ENCODE peak calls at places on chromosomes 3 and 15, in five cellular contexts. One of them, this sample, is unnamed.

GRCh38 chr3:14077310-14077709 is 47.4 kb downstream of the CHCHD4 start:
- DNase-seq in SK-N-SH: no peak
- DNase-seq in GM23248: peak; percentile 8
- DNase-seq in GM23338: no peak
- DNase-seq in HCT116: no peak
- DNase-seq in this sample: peak; percentile 15

GRCh38 chr3:111392911-111393351 is 149.1 kb upstream of the CD96 start:
- DNase-seq in SK-N-SH: no peak
- DNase-seq in GM23248: no peak
- DNase-seq in GM23338: peak; percentile 11
- DNase-seq in HCT116: peak; percentile 12
- DNase-seq in this sample: peak; percentile 55

GRCh38 chr3:194730369-194730768 is 44.7 kb downstream of the FAM43A start:
- DNase-seq in SK-N-SH: no peak
- DNase-seq in GM23248: peak; percentile 10
- DNase-seq in GM23338: peak; percentile 34
- DNase-seq in HCT116: no peak
- DNase-seq in this sample: no peak

GRCh38 chr3:15629860-15630597 is 28.5 kb downstream of the BTD start:
- DNase-seq in SK-N-SH: peak; percentile 76
- DNase-seq in GM23248: peak; percentile 96
- DNase-seq in GM23338: peak; percentile 92
- DNase-seq in HCT116: peak; percentile 70
- DNase-seq in this sample: peak; percentile 92

GRCh38 chr3:31550452-31551251 is 17.9 kb downstream of the STT3B start:
- DNase-seq in SK-N-SH: peak; percentile 43
- DNase-seq in GM23248: peak; percentile 57
- DNase-seq in GM23338: peak; percentile 51
- DNase-seq in HCT116: no peak
- DNase-seq in this sample: peak; percentile 64

GRCh38 chr15:101536166-101536874 is 46.8 kb upstream of the PCSK6 start:
- DNase-seq in SK-N-SH: peak; percentile 12
- DNase-seq in GM23248: no peak
- DNase-seq in GM23338: no peak
- DNase-seq in HCT116: no peak
- DNase-seq in this sample: no peak

GRCh38 chr3:66667284-66667683 is 166.5 kb upstream of the LRIG1 start:
- DNase-seq in SK-N-SH: no peak
- DNase-seq in GM23248: no peak
- DNase-seq in GM23338: no peak
- DNase-seq in HCT116: no peak
- DNase-seq in this sample: no peak

GRCh38 chr3:163328680-163329079 is 1749.6 kb downstream of the SI start:
- DNase-seq in SK-N-SH: no peak
- DNase-seq in GM23248: no peak
- DNase-seq in GM23338: peak; percentile 77
- DNase-seq in HCT116: no peak
- DNase-seq in this sample: no peak

GRCh38 chr3:31384117-31384516 is 148.6 kb upstream of the STT3B start:
- DNase-seq in SK-N-SH: no peak
- DNase-seq in GM23248: peak; percentile 17
- DNase-seq in GM23338: no peak
- DNase-seq in HCT116: no peak
- DNase-seq in this sample: no peak

GRCh38 chr3:173553635-173554280 is 156.2 kb downstream of the NLGN1 start:
- DNase-seq in SK-N-SH: peak; percentile 26
- DNase-seq in GM23248: peak; percentile 77
- DNase-seq in GM23338: peak; percentile 81
- DNase-seq in HCT116: peak; percentile 31
- DNase-seq in this sample: peak; percentile 61

GRCh38 chr3:72769758-72770540 is 78.3 kb downstream of the SHQ1 start:
- DNase-seq in SK-N-SH: peak; percentile 57
- DNase-seq in GM23248: no peak
- DNase-seq in GM23338: no peak
- DNase-seq in HCT116: no peak
- DNase-seq in this sample: no peak

GRCh38 chr3:39132096-39133092 is 21.0 kb downstream of the CSRNP1 start:
- DNase-seq in SK-N-SH: no peak
- DNase-seq in GM23248: no peak
- DNase-seq in GM23338: no peak
- DNase-seq in HCT116: no peak
- DNase-seq in this sample: peak; percentile 71

GRCh38 chr3:166456291-166456690 is 619.1 kb upstream of the BCHE start:
- DNase-seq in SK-N-SH: no peak
- DNase-seq in GM23248: no peak
- DNase-seq in GM23338: no peak
- DNase-seq in HCT116: no peak
- DNase-seq in this sample: peak; percentile 67

GRCh38 chr3:139455855-139456254 is 20.5 kb downstream of the RBP2 start:
- DNase-seq in SK-N-SH: peak; percentile 26
- DNase-seq in GM23248: peak; percentile 16
- DNase-seq in GM23338: peak; percentile 70
- DNase-seq in HCT116: no peak
- DNase-seq in this sample: peak; percentile 21

GRCh38 chr3:135688003-135688402 is 277.5 kb upstream of the PPP2R3A start:
- DNase-seq in SK-N-SH: no peak
- DNase-seq in GM23248: no peak
- DNase-seq in GM23338: no peak
- DNase-seq in HCT116: no peak
- DNase-seq in this sample: no peak

GRCh38 chr3:179606534-179607085 is 2.0 kb downstream of the NDUFB5 start:
- DNase-seq in SK-N-SH: no peak
- DNase-seq in GM23248: no peak
- DNase-seq in GM23338: no peak
- DNase-seq in HCT116: no peak
- DNase-seq in this sample: no peak

GRCh38 chr3:149646181-149646766 is 11.6 kb downstream of the WWTR1 start:
- DNase-seq in SK-N-SH: no peak
- DNase-seq in GM23248: peak; percentile 85
- DNase-seq in GM23338: no peak
- DNase-seq in HCT116: peak; percentile 47
- DNase-seq in this sample: peak; percentile 89

GRCh38 chr3:78741066-78741645 is 1026.6 kb downstream of the ROBO1 start:
- DNase-seq in SK-N-SH: no peak
- DNase-seq in GM23248: no peak
- DNase-seq in GM23338: peak; percentile 57
- DNase-seq in HCT116: no peak
- DNase-seq in this sample: peak; percentile 62

GRCh38 chr3:45528429-45528828 is 66.1 kb upstream of the LIMD1 start:
- DNase-seq in SK-N-SH: no peak
- DNase-seq in GM23248: peak; percentile 82
- DNase-seq in GM23338: no peak
- DNase-seq in HCT116: no peak
- DNase-seq in this sample: peak; percentile 45

GRCh38 chr3:68306571-68306970 is 625.8 kb downstream of the TAFA4 start:
- DNase-seq in SK-N-SH: no peak
- DNase-seq in GM23248: peak; percentile 5
- DNase-seq in GM23338: peak; percentile 75
- DNase-seq in HCT116: no peak
- DNase-seq in this sample: peak; percentile 3

GRCh38 chr3:114377426-114377825 is 83.6 kb downstream of the TIGIT start:
- DNase-seq in SK-N-SH: no peak
- DNase-seq in GM23248: no peak
- DNase-seq in GM23338: no peak
- DNase-seq in HCT116: no peak
- DNase-seq in this sample: no peak

GRCh38 chr3:51715231-51716058 is 8.6 kb downstream of the GRM2 start:
- DNase-seq in SK-N-SH: peak; percentile 14
- DNase-seq in GM23248: no peak
- DNase-seq in GM23338: no peak
- DNase-seq in HCT116: no peak
- DNase-seq in this sample: no peak

GRCh38 chr15:72591361-72591760 is 63.1 kb upstream of the GOLGA6B start:
- DNase-seq in SK-N-SH: no peak
- DNase-seq in GM23248: peak; percentile 52
- DNase-seq in GM23338: no peak
- DNase-seq in HCT116: no peak
- DNase-seq in this sample: no peak

GRCh38 chr15:101533371-101534140 is 44.0 kb upstream of the PCSK6 start:
- DNase-seq in SK-N-SH: no peak
- DNase-seq in GM23248: no peak
- DNase-seq in GM23338: no peak
- DNase-seq in HCT116: no peak
- DNase-seq in this sample: no peak

DNA sequence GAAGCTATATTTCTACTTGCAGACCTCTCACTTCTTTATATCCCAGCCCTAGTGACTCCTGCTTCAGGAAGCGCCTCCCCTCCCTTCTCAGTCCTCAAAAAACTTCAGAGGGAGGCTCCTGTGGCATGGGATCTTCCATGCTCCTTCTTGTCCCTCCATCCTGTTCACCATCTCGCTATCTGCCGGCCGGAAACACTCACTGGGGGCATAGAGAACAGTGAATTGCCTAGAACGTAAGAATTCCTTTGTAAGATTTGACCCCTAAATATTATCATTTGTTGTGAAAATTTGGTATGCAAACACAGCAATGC is 218.6 kb upstream of the ATP10A start:
- DNase-seq in SK-N-SH: peak; percentile 15
- DNase-seq in GM23248: no peak
- DNase-seq in GM23338: peak; percentile 28
- DNase-seq in HCT116: no peak
- DNase-seq in this sample: no peak
- H3K4me2 ChIP-seq in SK-N-SH: peak overlapping the region; percentile 41
- H3K4me2 ChIP-seq in GM23248: peak overlapping the region; percentile 45
- H3K4me2 ChIP-seq in GM23338: peak overlapping the region; percentile 55
- H3K4me2 ChIP-seq in HCT116: no peak overlapping the region
- H3K4me2 ChIP-seq in this sample: peak overlapping the region; percentile 12

GRCh38 chr15:29123171-29123570 is 146.5 kb downstream of the NSMCE3 start:
- DNase-seq in SK-N-SH: no peak
- DNase-seq in GM23248: no peak
- DNase-seq in GM23338: no peak
- DNase-seq in HCT116: no peak
- DNase-seq in this sample: no peak

GRCh38 chr15:29123991-29124390 is 145.6 kb downstream of the NSMCE3 start:
- DNase-seq in SK-N-SH: no peak
- DNase-seq in GM23248: no peak
- DNase-seq in GM23338: no peak
- DNase-seq in HCT116: no peak
- DNase-seq in this sample: no peak

GRCh38 chr15:29121369-29121656 is 148.3 kb downstream of the NSMCE3 start:
- DNase-seq in SK-N-SH: no peak
- DNase-seq in GM23248: no peak
- DNase-seq in GM23338: no peak
- DNase-seq in HCT116: no peak
- DNase-seq in this sample: no peak

GRCh38 chr15:29121907-29122306 is 147.7 kb downstream of the NSMCE3 start:
- DNase-seq in SK-N-SH: no peak
- DNase-seq in GM23248: no peak
- DNase-seq in GM23338: no peak
- DNase-seq in HCT116: no peak
- DNase-seq in this sample: no peak

GRCh38 chr15:29122506-29122905 is 147.1 kb downstream of the NSMCE3 start:
- DNase-seq in SK-N-SH: no peak
- DNase-seq in GM23248: no peak
- DNase-seq in GM23338: no peak
- DNase-seq in HCT116: no peak
- DNase-seq in this sample: no peak
- TF ChIP-seq EZH2phosphoT487 in SK-N-SH: no peak
- TF ChIP-seq EZH2phosphoT487 in GM23248: no peak
- TF ChIP-seq EZH2phosphoT487 in GM23338: no peak
- TF ChIP-seq EZH2phosphoT487 in HCT116: no peak
- TF ChIP-seq EZH2phosphoT487 in this sample: no peak

GRCh38 chr3:108215876-108216275 is 6.3 kb downstream of the IFT57 start:
- DNase-seq in SK-N-SH: no peak
- DNase-seq in GM23248: no peak
- DNase-seq in GM23338: no peak
- DNase-seq in HCT116: no peak
- DNase-seq in this sample: no peak
- H3K4me2 ChIP-seq in SK-N-SH: no peak overlapping the region
- H3K4me2 ChIP-seq in GM23248: no peak overlapping the region
- H3K4me2 ChIP-seq in GM23338: no peak overlapping the region
- H3K4me2 ChIP-seq in HCT116: no peak overlapping the region
- H3K4me2 ChIP-seq in this sample: no peak overlapping the region

GRCh38 chr3:127887321-127887720 is 27.7 kb upstream of the KBTBD12 start:
- DNase-seq in SK-N-SH: no peak
- DNase-seq in GM23248: peak; percentile 43
- DNase-seq in GM23338: no peak
- DNase-seq in HCT116: no peak
- DNase-seq in this sample: peak; percentile 42
- TF ChIP-seq EZH2phosphoT487 in SK-N-SH: no peak
- TF ChIP-seq EZH2phosphoT487 in GM23248: no peak
- TF ChIP-seq EZH2phosphoT487 in GM23338: no peak
- TF ChIP-seq EZH2phosphoT487 in HCT116: no peak
- TF ChIP-seq EZH2phosphoT487 in this sample: no peak

DNA sequence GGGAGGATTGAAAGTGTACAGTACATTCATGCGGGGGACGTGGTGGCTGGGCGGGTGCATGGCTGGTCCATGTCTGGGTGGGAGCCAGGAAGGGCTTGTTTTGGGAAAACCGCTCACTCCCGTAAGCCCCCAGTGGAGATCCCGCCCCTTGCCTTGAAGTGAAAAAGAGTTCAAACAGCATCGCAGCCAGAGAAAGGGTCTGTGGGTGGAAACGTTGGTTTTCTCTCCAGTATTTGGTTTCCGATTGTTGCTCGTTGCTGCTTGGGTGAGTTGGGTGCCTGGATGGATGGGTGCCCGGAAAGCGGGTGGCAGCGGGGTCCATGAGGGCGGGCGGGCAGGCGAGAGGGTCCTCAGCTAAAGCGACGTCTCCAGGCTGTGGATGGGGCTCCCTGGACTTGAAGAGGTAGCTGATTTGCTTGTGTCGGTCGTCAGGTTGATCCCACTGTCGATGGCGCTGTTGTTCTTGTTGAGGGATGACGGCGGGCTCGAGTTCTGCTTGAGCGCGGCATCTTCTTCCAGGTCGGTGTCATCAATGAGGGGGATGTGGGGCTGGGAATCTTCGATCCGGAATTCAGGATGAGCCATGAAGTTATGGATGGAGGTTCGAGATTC is 7.7 kb upstream of the SEC13 start:
- DNase-seq in SK-N-SH: no peak
- DNase-seq in GM23248: no peak
- DNase-seq in GM23338: no peak
- DNase-seq in HCT116: no peak
- DNase-seq in this sample: no peak
- H3K4me2 ChIP-seq in SK-N-SH: no peak overlapping the region
- H3K4me2 ChIP-seq in GM23248: no peak overlapping the region
- H3K4me2 ChIP-seq in GM23338: no peak overlapping the region
- H3K4me2 ChIP-seq in HCT116: no peak overlapping the region
- H3K4me2 ChIP-seq in this sample: no peak overlapping the region